ENCODE peak calls at places on chromosomes 12 and 14, in four cellular contexts. One of them, this sample, is unnamed.

GRCh38 chr14:94110552-94111181 is at the start of gene IFI27:
- DNase-seq in body of pancreas: no peak
- DNase-seq in GM12891: no peak
- DNase-seq in HCT116: no peak
- DNase-seq in this sample: peak

GRCh38 chr14:76812093-76812421 is 625 bp downstream of the ANGEL1 start:
- DNase-seq in body of pancreas: no peak
- DNase-seq in GM12891: peak
- DNase-seq in HCT116: no peak
- DNase-seq in this sample: no peak

GRCh38 chr12:125340791-125341190 is 275.6 kb downstream of the AACS start:
- DNase-seq in body of pancreas: peak
- DNase-seq in GM12891: no peak
- DNase-seq in HCT116: no peak
- DNase-seq in this sample: no peak

GRCh38 chr14:40204441-40205175 is 772.4 kb upstream of the FBXO33 start:
- DNase-seq in body of pancreas: no peak
- DNase-seq in GM12891: no peak
- DNase-seq in HCT116: no peak
- DNase-seq in this sample: no peak

GRCh38 chr14:44109041-44109440 is 398.0 kb downstream of the FSCB start:
- DNase-seq in body of pancreas: no peak
- DNase-seq in GM12891: no peak
- DNase-seq in HCT116: no peak
- DNase-seq in this sample: no peak

GRCh38 chr14:100035700-100036099 is 29.5 kb upstream of the EVL start:
- DNase-seq in body of pancreas: no peak
- DNase-seq in GM12891: no peak
- DNase-seq in HCT116: no peak
- DNase-seq in this sample: no peak

GRCh38 chr14:89540009-89540829 is 123.2 kb upstream of the FOXN3 start:
- DNase-seq in body of pancreas: peak
- DNase-seq in GM12891: no peak
- DNase-seq in HCT116: no peak
- DNase-seq in this sample: no peak

GRCh38 chr12:108612788-108613282 is 15.0 kb upstream of the TMEM119 start:
- DNase-seq in body of pancreas: no peak
- DNase-seq in GM12891: no peak
- DNase-seq in HCT116: peak
- DNase-seq in this sample: no peak

GRCh38 chr12:57543666-57544065 is 3.3 kb downstream of the DCTN2 start:
- DNase-seq in body of pancreas: no peak
- DNase-seq in GM12891: no peak
- DNase-seq in HCT116: no peak
- DNase-seq in this sample: no peak

GRCh38 chr14:97382616-97383226 is 585.5 kb downstream of the VRK1 start:
- DNase-seq in body of pancreas: no peak
- DNase-seq in GM12891: no peak
- DNase-seq in HCT116: no peak
- DNase-seq in this sample: no peak

GRCh38 chr12:30754383-30754749 is 385 bp downstream of the CAPRIN2 start:
- DNase-seq in body of pancreas: no peak
- DNase-seq in GM12891: no peak
- DNase-seq in HCT116: no peak
- DNase-seq in this sample: no peak

GRCh38 chr12:99529966-99530365 is 117.6 kb upstream of the GARIN6 start:
- DNase-seq in body of pancreas: no peak
- DNase-seq in GM12891: no peak
- DNase-seq in HCT116: no peak
- DNase-seq in this sample: no peak

GRCh38 chr14:88554458-88555286 is at the start of gene PTPN21:
- DNase-seq in body of pancreas: peak
- DNase-seq in GM12891: peak
- DNase-seq in HCT116: no peak
- DNase-seq in this sample: peak

GRCh38 chr12:39682689-39683477 is 63.3 kb upstream of the ABCD2 start:
- DNase-seq in body of pancreas: no peak
- DNase-seq in GM12891: no peak
- DNase-seq in HCT116: no peak
- DNase-seq in this sample: no peak

GRCh38 chr12:116910645-116911449 is at the start of gene FBXW8:
- DNase-seq in body of pancreas: peak
- DNase-seq in GM12891: peak
- DNase-seq in HCT116: peak
- DNase-seq in this sample: peak

GRCh38 chr12:87679262-87679661 is 349.9 kb downstream of the C12orf50 start:
- DNase-seq in body of pancreas: no peak
- DNase-seq in GM12891: no peak
- DNase-seq in HCT116: no peak
- DNase-seq in this sample: no peak

GRCh38 chr14:38721822-38722431 is 381.1 kb downstream of the SEC23A start:
- DNase-seq in body of pancreas: peak
- DNase-seq in GM12891: peak
- DNase-seq in HCT116: peak
- DNase-seq in this sample: peak

GRCh38 chr12:109899783-109900751 is at the start of gene TCHP:
- DNase-seq in body of pancreas: peak
- DNase-seq in GM12891: peak
- DNase-seq in HCT116: peak
- DNase-seq in this sample: peak

GRCh38 chr14:39232554-39233415 is 930 bp upstream of the MIA2 start:
- DNase-seq in body of pancreas: no peak
- DNase-seq in GM12891: no peak
- DNase-seq in HCT116: no peak
- DNase-seq in this sample: no peak

GRCh38 chr12:123265851-123266678 is 5.6 kb downstream of the CDK2AP1 start:
- DNase-seq in body of pancreas: no peak
- DNase-seq in GM12891: no peak
- DNase-seq in HCT116: no peak
- DNase-seq in this sample: no peak

GRCh38 chr12:27081668-27082091 is 698 bp downstream of the C12orf71 start:
- DNase-seq in body of pancreas: no peak
- DNase-seq in GM12891: no peak
- DNase-seq in HCT116: no peak
- DNase-seq in this sample: no peak

GRCh38 chr14:101070540-101071492 is 167.3 kb upstream of the RTL1 start:
- DNase-seq in body of pancreas: peak
- DNase-seq in GM12891: no peak
- DNase-seq in HCT116: no peak
- DNase-seq in this sample: no peak

GRCh38 chr14:64501326-64502171 is 2.1 kb downstream of the ZBTB25 start:
- DNase-seq in body of pancreas: peak
- DNase-seq in GM12891: no peak
- DNase-seq in HCT116: no peak
- DNase-seq in this sample: peak

GRCh38 chr12:37666069-37666781 is 650.3 kb upstream of the ALG10B start:
- DNase-seq in body of pancreas: peak
- DNase-seq in GM12891: no peak
- DNase-seq in HCT116: no peak
- DNase-seq in this sample: no peak

GRCh38 chr12:103093499-103094106 is 136.1 kb downstream of the ASCL1 start:
- DNase-seq in body of pancreas: no peak
- DNase-seq in GM12891: no peak
- DNase-seq in HCT116: no peak
- DNase-seq in this sample: no peak

GRCh38 chr12:116076399-116076798 is 201.1 kb downstream of the MED13L start:
- DNase-seq in body of pancreas: no peak
- DNase-seq in GM12891: no peak
- DNase-seq in HCT116: no peak
- DNase-seq in this sample: no peak

GRCh38 chr12:96828169-96828789 is 78.8 kb upstream of the NEDD1 start:
- DNase-seq in body of pancreas: no peak
- DNase-seq in GM12891: no peak
- DNase-seq in HCT116: no peak
- DNase-seq in this sample: no peak

GRCh38 chr14:22871200-22871961 is at the start of gene LRP10:
- DNase-seq in body of pancreas: peak
- DNase-seq in GM12891: peak
- DNase-seq in HCT116: peak
- DNase-seq in this sample: peak

DNA sequence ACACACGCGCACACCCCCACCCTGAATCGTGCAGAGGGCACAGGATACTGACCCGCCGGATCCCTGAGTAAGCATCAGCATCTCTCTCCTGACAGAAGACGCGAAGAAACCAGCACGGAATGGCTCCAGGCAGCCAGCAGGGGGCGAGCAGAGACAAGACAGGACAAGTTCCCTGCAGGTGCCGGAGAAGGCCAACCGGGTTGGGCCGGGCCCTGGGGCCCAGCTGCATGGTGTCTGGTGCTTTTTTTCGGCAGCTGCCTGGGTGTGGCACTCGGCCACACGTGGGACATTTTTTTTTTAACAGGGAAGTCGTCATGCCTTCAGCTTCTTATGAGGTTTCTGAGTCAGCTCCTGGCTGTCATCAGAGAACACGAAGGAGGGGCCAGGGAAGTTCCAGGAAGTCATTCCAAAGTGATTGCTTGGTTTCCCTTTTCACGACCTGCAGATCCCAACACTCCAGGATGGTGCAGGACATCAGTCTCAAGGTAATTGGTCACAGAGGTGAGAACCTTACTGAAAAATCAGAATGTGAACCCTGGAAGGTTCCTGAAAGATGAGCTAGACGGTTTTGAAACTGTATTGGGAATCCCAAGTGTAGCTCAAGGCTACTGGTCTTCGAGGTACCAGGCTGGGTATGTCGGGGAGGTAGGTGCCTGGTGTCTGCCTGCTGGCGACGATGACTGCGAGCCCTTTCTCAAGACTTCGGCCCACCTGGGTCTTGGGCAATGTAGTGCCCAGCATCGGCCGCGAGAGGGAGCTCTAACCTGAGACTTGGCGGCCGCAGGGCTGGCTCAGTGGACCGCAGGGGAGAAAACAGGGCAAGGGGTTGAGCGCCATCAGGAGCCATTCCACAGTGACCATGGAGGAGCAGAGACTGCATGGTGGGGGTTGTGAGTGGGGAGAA is 190.8 kb upstream of the PRMT8 start:
- DNase-seq in body of pancreas: peak
- DNase-seq in GM12891: peak
- DNase-seq in HCT116: peak
- DNase-seq in this sample: peak
- TF ChIP-seq POLR2A in body of pancreas: peak
- TF ChIP-seq POLR2A in GM12891: no peak
- TF ChIP-seq POLR2A in HCT116: no peak
- TF ChIP-seq POLR2A in this sample: no peak

GRCh38 chr12:12032771-12033588 is 37.8 kb upstream of the BCL2L14 start:
- DNase-seq in body of pancreas: peak
- DNase-seq in GM12891: no peak
- DNase-seq in HCT116: peak
- DNase-seq in this sample: peak
- TF ChIP-seq POLR2A in body of pancreas: no peak
- TF ChIP-seq POLR2A in GM12891: no peak
- TF ChIP-seq POLR2A in HCT116: no peak
- TF ChIP-seq POLR2A in this sample: no peak

DNA sequence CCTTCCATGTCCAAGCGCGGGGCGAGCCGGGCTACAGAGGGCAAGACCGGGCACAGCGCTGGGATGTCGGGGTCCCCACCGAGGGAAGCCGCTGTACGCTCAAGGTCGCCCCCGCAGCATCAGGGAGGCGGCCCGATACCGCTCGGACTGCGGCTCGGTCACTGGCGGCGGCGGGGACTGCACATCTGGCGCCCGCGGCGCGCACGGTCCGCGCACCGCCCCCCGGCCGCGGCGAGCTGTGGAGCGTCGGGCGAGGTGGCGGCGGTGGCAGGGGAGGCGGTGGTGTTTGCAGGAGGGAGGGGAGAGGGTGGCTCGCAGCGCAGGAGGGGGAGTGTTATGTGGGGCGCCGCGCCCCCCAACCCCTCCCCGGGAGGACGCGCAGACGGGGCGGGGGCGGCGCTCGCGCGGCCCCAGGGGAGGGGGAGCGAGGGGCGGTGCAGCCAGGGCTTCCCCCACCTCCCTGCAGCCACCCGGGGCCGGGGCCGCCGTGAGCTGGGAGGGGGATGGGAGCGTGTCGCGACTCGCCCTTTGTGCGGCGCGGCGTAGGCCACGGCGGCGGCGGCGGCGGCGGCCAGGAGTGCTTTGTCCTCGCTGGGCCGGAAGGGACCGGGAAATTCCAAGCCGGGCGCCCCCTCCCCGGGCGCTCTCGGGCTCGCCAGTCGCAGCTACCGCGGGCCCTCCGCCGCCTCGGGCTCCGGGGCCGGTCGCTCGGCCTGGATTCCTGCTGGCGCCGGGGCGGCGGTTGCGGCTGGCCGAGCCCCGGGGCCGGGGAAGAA is at the start of gene NUAK1:
- DNase-seq in body of pancreas: peak
- DNase-seq in GM12891: peak
- DNase-seq in HCT116: no peak
- DNase-seq in this sample: peak
- TF ChIP-seq POLR2A in body of pancreas: peak
- TF ChIP-seq POLR2A in GM12891: no peak
- TF ChIP-seq POLR2A in HCT116: no peak
- TF ChIP-seq POLR2A in this sample: peak

GRCh38 chr12:63916561-63917476 is 72.3 kb downstream of the SRGAP1 start:
- DNase-seq in body of pancreas: no peak
- DNase-seq in GM12891: no peak
- DNase-seq in HCT116: no peak
- DNase-seq in this sample: no peak

GRCh38 chr12:63917477-63917862 is 73.0 kb downstream of the SRGAP1 start:
- DNase-seq in body of pancreas: no peak
- DNase-seq in GM12891: no peak
- DNase-seq in HCT116: no peak
- DNase-seq in this sample: no peak

GRCh38 chr12:63918788-63919300 is 74.3 kb downstream of the SRGAP1 start:
- DNase-seq in body of pancreas: no peak
- DNase-seq in GM12891: no peak
- DNase-seq in HCT116: no peak
- DNase-seq in this sample: peak

GRCh38 chr12:63919758-63920157 is 75.3 kb downstream of the SRGAP1 start:
- DNase-seq in body of pancreas: no peak
- DNase-seq in GM12891: no peak
- DNase-seq in HCT116: no peak
- DNase-seq in this sample: no peak

DNA sequence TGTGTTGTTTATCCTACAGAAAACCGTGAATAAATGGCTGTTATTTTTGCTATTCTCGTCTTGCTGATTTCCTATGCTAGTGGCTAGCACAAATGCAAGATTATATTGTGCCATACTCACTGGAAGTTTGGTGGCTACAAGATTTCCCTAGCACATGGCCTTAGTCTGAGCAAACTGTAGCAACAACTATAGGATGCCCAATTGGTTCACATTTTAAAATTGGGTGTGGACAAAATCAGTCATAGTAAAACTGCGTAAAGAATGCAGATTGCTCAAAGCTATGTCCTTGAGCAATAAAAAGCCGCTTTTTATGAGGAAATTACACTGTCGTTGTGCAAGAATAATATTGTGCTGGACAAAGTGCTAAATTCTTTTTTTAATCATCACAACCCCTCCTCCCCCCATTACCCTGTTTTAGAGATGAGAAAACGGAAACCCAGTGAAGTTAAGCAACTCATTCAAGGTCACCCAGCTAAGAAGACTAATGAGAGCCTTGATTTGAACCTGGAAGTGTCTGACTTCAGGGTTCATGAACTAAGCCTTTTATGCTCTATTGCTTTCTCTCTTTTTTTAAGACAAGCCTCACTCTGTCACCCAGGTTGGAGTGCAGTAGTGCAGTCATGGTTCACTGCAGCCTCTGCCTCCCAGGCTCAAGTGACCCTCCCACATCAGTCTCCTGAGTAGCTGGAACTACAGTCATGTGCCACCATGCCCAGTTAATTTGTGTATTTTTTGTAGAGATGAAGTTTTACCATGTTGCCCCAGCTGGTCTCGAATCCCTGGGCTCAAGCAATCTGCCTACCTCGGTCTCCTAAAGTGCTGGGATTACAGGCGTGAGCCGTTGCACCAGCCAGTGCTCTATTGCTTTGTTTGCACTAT is 73.6 kb downstream of the SRGAP1 start:
- DNase-seq in body of pancreas: no peak
- DNase-seq in GM12891: no peak
- DNase-seq in HCT116: peak
- DNase-seq in this sample: peak
- TF ChIP-seq POLR2A in body of pancreas: no peak
- TF ChIP-seq POLR2A in GM12891: no peak
- TF ChIP-seq POLR2A in HCT116: no peak
- TF ChIP-seq POLR2A in this sample: no peak